ENCODE peak calls at places on chromosomes 4 and X, in four cellular contexts. A is AG10803, F is neuronal stem cell, Z is tibial nerve. U is an unnamed sample.

GRCh38 chr4:123555500-123556273 is 159.1 kb downstream of the SPRY1 start:
- DNase-seq in A (peak), F (no peak), Z (peak), U (peak)

GRCh38 chr4:158722291-158722916 is 792 bp downstream of the PPID start:
- DNase-seq in A (peak), F (peak), Z (no peak), U (no peak)

GRCh38 chr4:111074523-111075114 is 451.7 kb upstream of the PITX2 start:
- DNase-seq in A (no peak), F (no peak), Z (no peak), U (no peak)

GRCh38 chrX:34638116-34638515 is 19.0 kb downstream of the TMEM47 start:
- DNase-seq in A (peak), F (no peak), Z (peak), U (no peak)

GRCh38 chr4:186617921-186618320 is 62.6 kb upstream of the MTNR1A start:
- DNase-seq in A (peak), F (no peak), Z (no peak), U (no peak)

GRCh38 chrX:20317873-20318272 is 51.2 kb upstream of the RPS6KA3 start:
- DNase-seq in A (peak), F (no peak), Z (no peak), U (no peak)

GRCh38 chr4:113646456-113646809 is 115.1 kb downstream of the CAMK2D start:
- DNase-seq in A (peak), F (peak), Z (no peak), U (no peak)

GRCh38 chr4:4555916-4556315 is 14.1 kb upstream of the STX18 start:
- DNase-seq in A (peak), F (no peak), Z (no peak), U (no peak)

GRCh38 chr4:43337707-43338106 is 445.2 kb downstream of the GRXCR1 start:
- DNase-seq in A (peak), F (no peak), Z (no peak), U (no peak)

GRCh38 chr4:180926277-180926676 is 1316.9 kb upstream of the TENM3 start:
- DNase-seq in A (no peak), F (no peak), Z (no peak), U (no peak)

GRCh38 chr4:142549726-142550463 is 296.2 kb downstream of the INPP4B start:
- DNase-seq in A (peak), F (no peak), Z (no peak), U (peak)

GRCh38 chrX:133297284-133297683 is 79.1 kb upstream of the TFDP3 start:
- DNase-seq in A (peak), F (no peak), Z (no peak), U (no peak)

GRCh38 chrX:153885968-153886903 is at the start of gene L1CAM:
- DNase-seq in A (no peak), F (no peak), Z (no peak), U (no peak)

GRCh38 chr4:138910914-138911336 is 104.7 kb upstream of the NOCT start:
- DNase-seq in A (peak), F (peak), Z (peak), U (peak)

GRCh38 chr4:30630431-30630830 is 89.7 kb upstream of the PCDH7 start:
- DNase-seq in A (no peak), F (no peak), Z (no peak), U (no peak)

DNA sequence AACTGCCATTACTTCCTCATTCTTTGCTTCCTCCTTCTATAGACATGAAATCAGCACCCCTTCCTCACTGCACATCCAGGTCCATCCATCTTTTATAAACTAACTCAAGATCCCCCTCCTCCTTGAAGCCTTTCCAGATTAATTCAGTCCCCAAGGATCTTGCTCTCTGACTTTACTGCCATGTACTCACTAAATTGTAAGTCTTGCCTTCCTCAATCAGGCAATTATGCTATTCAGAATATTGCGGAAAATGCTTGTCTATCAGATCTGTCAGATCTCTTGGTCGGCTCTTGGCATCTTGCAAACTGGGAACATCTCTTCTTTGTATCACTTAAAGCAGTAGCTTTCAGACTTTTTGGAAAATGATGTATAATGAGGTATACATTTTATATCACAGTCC is 3.6 kb downstream of the GPRIN3 start:
- DNase-seq in A (no peak), F (no peak), Z (no peak), U (no peak)
- H3K4me3 ChIP-seq in A (no peak), F (no peak), Z (no peak), U (no peak)

GRCh38 chr4:112352736-112353135 is 55.6 kb downstream of the ALPK1 start:
- DNase-seq in A (no peak), F (no peak), Z (no peak), U (no peak)
- H3K4me3 ChIP-seq in A (no peak), F (no peak), Z (no peak), U (no peak)

GRCh38 chr4:13540446-13541175 is 3.7 kb downstream of the NKX3-2 start:
- DNase-seq in A (no peak), F (no peak), Z (no peak), U (no peak)

GRCh38 chr4:13541176-13541604 is 3.1 kb downstream of the NKX3-2 start:
- DNase-seq in A (no peak), F (no peak), Z (no peak), U (no peak)

GRCh38 chr4:13543091-13543581 is 1.2 kb downstream of the NKX3-2 start:
- DNase-seq in A (no peak), F (no peak), Z (no peak), U (no peak)

GRCh38 chr4:13542577-13543042 is 1.7 kb downstream of the NKX3-2 start:
- DNase-seq in A (no peak), F (no peak), Z (no peak), U (no peak)

GRCh38 chr4:13541720-13542576 is 2.4 kb downstream of the NKX3-2 start:
- DNase-seq in A (no peak), F (no peak), Z (no peak), U (peak)
- H3K4me3 ChIP-seq in A (no peak), F (no peak), Z (no peak), U (no peak)

DNA sequence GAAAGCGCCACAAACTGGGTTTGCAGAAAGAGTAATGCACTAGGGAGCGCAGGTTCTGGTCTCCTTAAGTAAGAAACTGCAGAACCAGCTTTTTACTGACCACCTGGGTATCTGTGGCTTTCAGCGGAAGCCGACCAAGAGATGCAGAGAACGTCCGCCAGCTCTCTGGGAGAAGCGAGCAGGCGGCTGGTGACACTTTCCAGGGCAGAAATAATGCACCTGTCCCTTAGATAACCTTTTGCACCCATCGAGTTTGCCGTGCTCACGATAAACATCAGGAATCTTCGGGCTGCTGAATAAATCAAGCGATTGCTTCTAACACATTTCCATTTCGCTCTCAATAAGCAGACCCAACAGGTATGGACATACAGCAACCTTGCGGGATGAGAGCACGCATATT is 3.5 kb downstream of the ATOH1 start:
- DNase-seq in A (no peak), F (peak), Z (no peak), U (no peak)
- H3K4me3 ChIP-seq in A (no peak), F (no peak), Z (no peak), U (no peak)

DNA sequence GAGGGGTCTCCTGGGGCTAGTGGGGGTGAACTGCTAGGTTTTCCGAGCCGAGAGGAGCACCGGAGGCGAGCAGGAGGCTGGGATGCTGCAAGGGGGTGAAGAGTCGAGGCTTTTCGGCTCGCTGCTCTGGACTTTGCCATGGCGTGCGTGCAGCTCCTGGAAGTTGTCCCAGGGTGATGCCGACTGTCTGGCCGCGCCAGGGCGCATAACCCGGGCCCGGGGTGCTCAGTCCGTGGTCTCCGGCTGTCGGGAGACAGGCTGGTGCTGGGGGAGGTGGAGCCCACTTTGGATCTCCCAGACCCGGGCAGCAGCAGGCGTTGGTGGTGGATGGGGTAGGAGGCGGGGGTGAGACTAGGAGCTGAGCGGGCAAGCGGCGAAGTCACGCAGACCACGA is 777 bp downstream of the GRIA3 start:
- DNase-seq in A (peak), F (no peak), Z (no peak), U (no peak)
- H3K4me3 ChIP-seq in A (peak), F (peak), Z (peak), U (no peak)

GRCh38 chrX:130082244-130083106 is 27.8 kb downstream of the ELF4 start:
- DNase-seq in A (peak), F (no peak), Z (no peak), U (no peak)
- H3K4me3 ChIP-seq in A (no peak), F (no peak), Z (no peak), U (no peak)

U was measured in RWPE2.